ENCODE peak calls at places on chromosomes 12 and 14, in five cellular contexts. K is NCI-H345, H is SW 1271, J is RCC 7860, P is HCEC 1CT. V is an unnamed sample.

GRCh38 chr12:27807063-27807703 is 27.1 kb upstream of the MANSC4 start:
- DNase-seq in P (no peak), J (no peak), H (no peak), K (no peak), V (no peak)

GRCh38 chr12:44158746-44159145 is 322.9 kb downstream of the TMEM117 start:
- DNase-seq in H (no peak), P (no peak), K (no peak), J (no peak), V (peak)

GRCh38 chr12:89073027-89073398 is 279.3 kb downstream of the DUSP6 start:
- DNase-seq in K (peak), P (peak), H (no peak), J (peak), V (no peak)

GRCh38 chr14:60116181-60116580 is 24.5 kb downstream of the PCNX4 start:
- DNase-seq in J (no peak), H (no peak), K (no peak), P (peak), V (no peak)

GRCh38 chr12:20268121-20268732 is 100.1 kb upstream of the PDE3A start:
- DNase-seq in K (no peak), P (peak), J (no peak), H (no peak), V (no peak)

GRCh38 chr12:31959701-31960391 is 631 bp downstream of the RESF1 start:
- DNase-seq in P (peak), K (peak), J (no peak), H (peak), V (peak)

GRCh38 chr14:22221508-22221907 is 367.5 kb downstream of the DAD1 start:
- DNase-seq in J (peak), K (no peak), H (peak), P (peak), V (no peak)

GRCh38 chr12:904010-904414 is 45.5 kb downstream of the RAD52 start:
- DNase-seq in J (no peak), P (no peak), H (no peak), K (no peak), V (no peak)

GRCh38 chr14:81311128-81311527 is 89.0 kb downstream of the STON2 start:
- DNase-seq in K (no peak), H (no peak), P (no peak), J (no peak), V (no peak)

GRCh38 chr14:97634786-97635185 is 837.6 kb downstream of the VRK1 start:
- DNase-seq in P (no peak), H (no peak), J (no peak), K (no peak), V (no peak)

GRCh38 chr12:27711312-27711682 is 665 bp downstream of the MRPS35 start:
- DNase-seq in P (peak), K (peak), H (peak), J (no peak), V (peak)

GRCh38 chr12:113007166-113007565 is 28.8 kb downstream of the OAS2 start:
- DNase-seq in P (peak), H (peak), J (peak), K (no peak), V (no peak)

GRCh38 chr12:14961466-14962155 is at the start of gene ARHGDIB:
- DNase-seq in J (no peak), H (no peak), K (no peak), P (no peak), V (no peak)

GRCh38 chr12:108597559-108598471 is at the start of gene TMEM119:
- DNase-seq in K (no peak), J (no peak), P (peak), H (no peak), V (no peak)

GRCh38 chr14:23639891-23640523 is 3.8 kb downstream of the DHRS2 start:
- DNase-seq in P (no peak), K (no peak), J (no peak), H (no peak), V (no peak)

GRCh38 chr12:121505513-121505912 is 75.3 kb downstream of the KDM2B start:
- DNase-seq in J (no peak), K (no peak), H (no peak), P (no peak), V (no peak)

GRCh38 chr12:47818701-47819543 is 781 bp downstream of the HDAC7 start:
- DNase-seq in K (no peak), H (peak), J (no peak), P (peak), V (peak)

GRCh38 chr12:26514364-26514763 is 318.6 kb downstream of the ITPR2 start:
- DNase-seq in K (no peak), H (no peak), J (no peak), P (no peak), V (no peak)

GRCh38 chr12:109946505-109946904 is 46.4 kb downstream of the TCHP start:
- DNase-seq in J (no peak), H (no peak), K (no peak), P (no peak), V (no peak)

GRCh38 chr12:57243521-57244305 is 7.3 kb downstream of the STAC3 start:
- DNase-seq in H (no peak), K (peak), J (peak), P (peak), V (peak)